ENCODE peak calls at places on chromosomes 12 and 14, in eight cellular contexts. A is pancreas, O is heart left ventricle, Z is heart right ventricle, K is lower lobe of right lung, G is DND-41, V is left ventricle myocardium inferior, T is RWPE2. Q is an unnamed sample. For H3K36me3 and H3K27me3, the result is how much of the 10 kb centered on the place peaks cover.

GRCh38 chr12:40693503-40693863 is 1.2 kb downstream of the CNTN1 start:
- DNase-seq in A (peak), O (no peak), Z (no peak), K (peak), G (no peak), V (no peak), T (no peak), Q (no peak)

GRCh38 chr14:56282179-56282578 is 164.0 kb downstream of the PELI2 start:
- DNase-seq in A (no peak), O (no peak), Z (no peak), K (no peak), G (no peak), V (no peak), T (no peak), Q (no peak)

GRCh38 chr14:37497422-37497821 is 97.6 kb downstream of the FOXA1 start:
- DNase-seq in A (no peak), O (no peak), Z (no peak), K (no peak), G (no peak), V (no peak), T (no peak), Q (no peak)

GRCh38 chr12:125470838-125471775 is 405.9 kb downstream of the AACS start:
- DNase-seq in A (no peak), O (no peak), Z (no peak), K (no peak), G (no peak), V (no peak), T (no peak), Q (no peak)

GRCh38 chr12:130925616-130926015 is 28.1 kb upstream of the ADGRD1 start:
- DNase-seq in A (no peak), O (no peak), Z (no peak), K (no peak), G (no peak), V (no peak), T (no peak), Q (no peak)

GRCh38 chr12:87413784-87414183 is 615.4 kb downstream of the C12orf50 start:
- DNase-seq in A (no peak), O (no peak), Z (no peak), K (no peak), G (no peak), V (no peak), T (no peak), Q (no peak)

GRCh38 chr14:61547186-61548121 is 147.9 kb upstream of the HIF1A start:
- DNase-seq in A (no peak), O (no peak), Z (no peak), K (no peak), G (no peak), V (no peak), T (no peak), Q (no peak)

GRCh38 chr12:124686001-124686884 is 118.8 kb upstream of the NCOR2 start:
- DNase-seq in A (no peak), O (no peak), Z (no peak), K (no peak), G (no peak), V (no peak), T (no peak), Q (no peak)

GRCh38 chr12:129215436-129216025 is 362.3 kb downstream of the GLT1D1 start:
- DNase-seq in A (no peak), O (no peak), Z (no peak), K (no peak), G (peak), V (no peak), T (no peak), Q (no peak)

GRCh38 chr12:51871126-51871525 is 16.8 kb upstream of the ANKRD33 start:
- DNase-seq in A (no peak), O (peak), Z (no peak), K (peak), G (no peak), V (peak), T (no peak), Q (no peak)

GRCh38 chr14:96192975-96193805 is 11.4 kb upstream of the BDKRB2 start:
- DNase-seq in A (peak), O (no peak), Z (no peak), K (no peak), G (no peak), V (no peak), T (no peak), Q (no peak)

GRCh38 chr14:56686416-56686815 is 106.8 kb downstream of the TMEM260 start:
- DNase-seq in A (peak), O (peak), Z (peak), K (no peak), G (no peak), V (peak), T (no peak), Q (no peak)

GRCh38 chr12:2115101-2115845 is 62.5 kb downstream of the CACNA1C start:
- DNase-seq in A (peak), O (peak), Z (no peak), K (no peak), G (no peak), V (no peak), T (peak), Q (no peak)

GRCh38 chr14:70713096-70713875 is 71.6 kb downstream of the TTC9 start:
- DNase-seq in A (no peak), O (no peak), Z (no peak), K (no peak), G (no peak), V (no peak), T (no peak), Q (no peak)

GRCh38 chr12:54929998-54930397 is 54.6 kb downstream of the TESPA1 start:
- DNase-seq in A (no peak), O (no peak), Z (no peak), K (no peak), G (no peak), V (no peak), T (no peak), Q (no peak)

GRCh38 chr14:61262082-61262481 is 19.1 kb downstream of the TMEM30B start:
- DNase-seq in A (no peak), O (no peak), Z (no peak), K (no peak), G (no peak), V (no peak), T (no peak), Q (no peak)

DNA sequence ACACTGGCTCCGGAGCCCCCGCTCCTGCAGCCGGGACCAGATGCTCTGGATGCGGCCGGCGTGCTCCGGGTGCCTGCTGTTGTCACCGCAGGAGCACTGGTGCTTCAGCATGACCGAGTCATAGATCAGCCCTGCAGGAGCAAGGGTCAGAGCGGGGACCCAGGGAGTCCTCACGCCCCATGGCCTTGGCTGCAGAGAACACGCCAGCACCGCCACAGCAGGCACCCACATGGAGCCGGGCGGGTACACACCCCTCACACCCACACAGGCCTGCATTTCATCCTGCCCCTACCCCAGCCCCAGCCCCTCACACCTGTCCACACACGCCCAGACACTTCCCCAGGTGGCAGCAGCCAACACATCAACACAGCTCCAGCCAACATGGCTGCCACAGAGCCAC is 18.8 kb downstream of the SLC48A1 start:
- DNase-seq in A (no peak), O (no peak), Z (peak), K (peak), G (no peak), V (peak), T (no peak), Q (no peak)
- H3K36me3 ChIP-seq in A (under half), O (half or more), Z (half or more), K (half or more), G (under half), V (half or more), T (half or more), Q (half or more)

GRCh38 chr14:75928587-75929230 is 53.1 kb downstream of the TGFB3 start:
- DNase-seq in A (no peak), O (no peak), Z (no peak), K (no peak), G (no peak), V (no peak), T (no peak), Q (no peak)

GRCh38 chr14:75926431-75926830 is 55.4 kb downstream of the TGFB3 start:
- DNase-seq in A (no peak), O (no peak), Z (no peak), K (no peak), G (no peak), V (no peak), T (no peak), Q (no peak)

DNA sequence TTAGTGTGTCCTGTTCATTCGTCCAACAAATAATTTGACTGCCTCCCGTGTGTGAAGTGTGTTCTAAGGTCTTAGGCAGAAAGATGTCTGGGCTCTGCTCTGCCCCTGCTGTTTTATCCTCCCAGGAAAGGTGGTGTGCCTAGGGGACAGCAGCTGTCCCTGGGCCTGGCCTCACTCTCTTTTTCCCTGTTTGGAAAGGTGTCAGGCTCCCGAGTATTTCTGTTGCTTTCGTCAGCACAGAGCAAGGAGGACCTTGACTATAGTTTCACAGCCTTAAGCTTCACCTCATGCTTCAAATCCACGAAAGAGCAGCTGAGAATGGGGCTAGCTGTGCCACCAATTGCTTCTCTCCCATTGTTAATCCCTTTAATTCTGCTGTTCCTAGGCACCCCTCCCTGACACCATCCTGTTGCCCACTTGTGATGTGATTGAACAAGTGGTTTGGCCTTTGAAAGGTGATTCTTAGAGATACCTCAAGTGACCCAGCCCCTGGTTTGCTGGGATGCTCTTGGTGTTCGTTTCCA is 54.2 kb downstream of the TGFB3 start:
- DNase-seq in A (no peak), O (no peak), Z (no peak), K (no peak), G (no peak), V (no peak), T (no peak), Q (no peak)
- TF ChIP-seq CTCF in A (no peak), O (no peak), Z (no peak), K (no peak), G (no peak), V (no peak), T (no peak), Q (no peak)

GRCh38 chr12:105724651-105725050 is 394.2 kb downstream of the C12orf75 start:
- DNase-seq in A (no peak), O (no peak), Z (no peak), K (no peak), G (no peak), V (no peak), T (no peak), Q (no peak)

GRCh38 chr12:105725054-105725453 is 394.6 kb downstream of the C12orf75 start:
- DNase-seq in A (no peak), O (no peak), Z (no peak), K (no peak), G (no peak), V (no peak), T (no peak), Q (no peak)

GRCh38 chr12:105723066-105723465 is 392.6 kb downstream of the C12orf75 start:
- DNase-seq in A (no peak), O (no peak), Z (no peak), K (no peak), G (no peak), V (no peak), T (no peak), Q (no peak)

GRCh38 chr12:105721915-105722314 is 391.4 kb downstream of the C12orf75 start:
- DNase-seq in A (no peak), O (no peak), Z (no peak), K (no peak), G (no peak), V (no peak), T (no peak), Q (no peak)

DNA sequence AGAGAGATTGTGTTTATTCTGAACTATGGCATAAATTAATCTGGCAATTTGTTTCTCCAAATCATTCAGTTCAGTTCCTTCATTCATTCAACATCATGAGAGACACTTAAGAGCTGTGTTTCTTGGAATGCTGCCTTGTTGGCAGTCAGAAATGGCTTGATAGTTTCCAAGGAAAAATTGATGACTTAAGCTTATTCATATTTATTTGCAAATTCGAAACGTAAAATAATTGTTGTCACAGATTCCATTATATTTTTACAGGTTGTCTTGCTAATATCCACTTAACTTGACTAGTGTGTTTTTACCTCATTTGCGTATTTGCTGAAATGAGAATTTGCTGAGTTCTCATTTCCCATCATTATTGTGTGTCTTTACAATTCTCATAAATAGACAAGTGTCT is 393.0 kb downstream of the C12orf75 start:
- DNase-seq in A (no peak), O (no peak), Z (no peak), K (no peak), G (no peak), V (no peak), T (no peak), Q (no peak)
- H3K27me3 ChIP-seq in A (under half), O (under half), Z (under half), K (under half), G (under half), V (under half), T (under half), Q (under half)

GRCh38 chr14:102866982-102867761 is 55.3 kb upstream of the AMN start:
- DNase-seq in A (no peak), O (no peak), Z (no peak), K (no peak), G (no peak), V (no peak), T (no peak), Q (no peak)
- H3K36me3 ChIP-seq in A (under half), O (under half), Z (under half), K (under half), G (under half), V (under half), T (under half), Q (under half)

DNA sequence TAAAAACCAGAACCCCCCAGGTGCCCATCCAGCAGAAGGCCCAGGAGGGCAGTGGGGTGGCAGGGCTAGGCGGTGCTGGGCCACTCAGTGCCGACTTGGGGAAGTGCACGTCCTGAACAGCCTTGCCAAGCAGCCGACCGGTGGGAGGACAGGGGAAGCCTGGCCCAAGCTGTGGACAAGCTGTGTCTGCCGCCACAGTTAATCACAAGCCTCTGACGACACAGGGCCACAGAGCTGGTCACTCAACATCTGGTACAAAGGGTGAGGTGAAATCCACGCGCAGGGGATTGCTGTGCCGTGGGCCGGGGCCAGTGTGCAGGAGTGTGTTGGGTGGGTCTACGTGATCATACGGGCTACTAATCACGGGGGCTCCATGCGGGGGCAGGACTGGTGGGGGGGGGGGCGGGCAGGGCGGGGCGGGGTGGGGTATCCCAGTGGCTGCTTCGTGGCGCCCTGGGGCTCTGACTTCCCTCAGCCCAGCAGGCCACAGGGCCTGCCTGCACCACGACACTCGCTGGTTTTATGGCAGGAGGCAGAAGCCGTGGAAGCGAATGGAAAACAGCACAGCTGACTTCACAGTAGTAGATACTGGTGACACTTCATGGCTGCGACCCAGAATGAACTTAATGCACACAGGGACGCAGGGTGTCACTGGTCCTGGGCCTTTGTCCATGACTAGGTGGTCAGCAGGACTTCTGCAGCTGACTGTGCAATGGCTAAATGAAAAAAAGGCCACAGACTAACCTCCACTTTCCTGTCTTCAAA is 10.2 kb downstream of the AMN start:
- DNase-seq in A (peak), O (no peak), Z (no peak), K (peak), G (no peak), V (no peak), T (peak), Q (no peak)
- TF ChIP-seq CTCF in A (no peak), O (no peak), Z (no peak), K (no peak), G (no peak), V (no peak), T (no peak), Q (no peak)

Q was measured in BJ.